ENCODE peak calls at places on chromosomes 13 and 19, in six cellular contexts. G is glutamatergic neuron; W is midbrain; P is ACHN; X is kidney tubule cell; Q is activated T-cell treated with anti-CD3 and anti-CD28 coated beads, Interleukin-2, amount 50 U/mL, for 72 hours. U is an unnamed sample.

GRCh38 chr13:113204378-113204734 is 4.1 kb downstream of the PCID2 start:
- DNase-seq in P (no peak), W (no peak), Q (no peak), G (no peak), X (no peak), U (no peak)

GRCh38 chr13:72853000-72853399 is 71.1 kb downstream of the PIBF1 start:
- DNase-seq in P (no peak), W (no peak), Q (no peak), G (no peak), X (no peak), U (no peak)

GRCh38 chr13:112053744-112054615 is 13.0 kb upstream of the SOX1 start:
- DNase-seq in W (no peak), X (no peak), P (no peak), G (no peak), Q (no peak), U (no peak)

GRCh38 chr13:102847272-102848234 is 1.7 kb downstream of the ERCC5 start:
- DNase-seq in X (peak), P (peak), W (peak), Q (no peak), G (no peak), U (peak)

GRCh38 chr13:101473458-101473857 is 21.0 kb downstream of the ITGBL1 start:
- DNase-seq in Q (no peak), P (peak), G (no peak), W (peak), X (peak), U (no peak)

GRCh38 chr19:53908106-53908932 is 759 bp upstream of the CACNG7 start:
- DNase-seq in P (no peak), W (peak), X (peak), G (peak), Q (peak), U (no peak)

GRCh38 chr19:8814176-8814575 is 17.9 kb downstream of the ZNF558 start:
- DNase-seq in X (no peak), G (no peak), W (no peak), P (no peak), Q (no peak), U (no peak)

GRCh38 chr13:26132756-26133155 is 80.9 kb upstream of the SHISA2 start:
- DNase-seq in P (peak), Q (no peak), W (peak), X (no peak), G (no peak), U (no peak)

GRCh38 chr19:54281008-54281728 is at the start of gene LILRB2:
- DNase-seq in W (no peak), X (no peak), G (no peak), Q (no peak), P (no peak), U (no peak)

GRCh38 chr13:98650376-98651107 is 73.6 kb upstream of the STK24 start:
- DNase-seq in W (no peak), P (no peak), Q (no peak), G (no peak), X (peak), U (no peak)

GRCh38 chr19:47813304-47813994 is 8.3 kb upstream of the CRX start:
- DNase-seq in P (peak), G (peak), W (peak), Q (peak), X (peak), U (peak)

GRCh38 chr13:79011179-79011578 is 352.2 kb upstream of the OBI1 start:
- DNase-seq in G (no peak), Q (no peak), P (no peak), W (no peak), X (no peak), U (no peak)

GRCh38 chr19:30325657-30326056 is 46.5 kb upstream of the ZNF536 start:
- DNase-seq in W (no peak), G (no peak), X (no peak), P (no peak), Q (no peak), U (no peak)

GRCh38 chr13:91986771-91987515 is 588.5 kb downstream of the GPC5 start:
- DNase-seq in X (no peak), P (no peak), W (no peak), G (no peak), Q (no peak), U (no peak)

GRCh38 chr13:35039012-35039411 is 96.9 kb downstream of the NBEA start:
- DNase-seq in X (no peak), G (no peak), P (no peak), W (no peak), Q (no peak), U (no peak)

GRCh38 chr19:37669336-37669963 is 14.2 kb upstream of the ZFP30 start:
- DNase-seq in X (no peak), W (no peak), P (no peak), G (no peak), Q (no peak), U (peak)

GRCh38 chr13:32748305-32748704 is 162.1 kb downstream of the PDS5B start:
- DNase-seq in Q (no peak), X (no peak), G (no peak), P (no peak), W (no peak), U (no peak)

GRCh38 chr13:33610471-33611015 is 207.4 kb upstream of the RFC3 start:
- DNase-seq in X (peak), W (peak), Q (peak), P (no peak), G (no peak), U (peak)

GRCh38 chr13:110216403-110217041 is 90.4 kb downstream of the COL4A1 start:
- DNase-seq in Q (no peak), G (no peak), P (no peak), X (peak), W (no peak), U (no peak)